ENCODE peak calls at places on chromosomes 12 and 14, in five cellular contexts. Y, C, K, Z and M are unnamed samples.

GRCh38 chr12:96979532-96979931 is 72.5 kb downstream of the NEDD1 start:
- DNase-seq in Y (no peak), C (no peak), K (no peak), Z (no peak), M (no peak)

GRCh38 chr12:5921027-5921909 is 23.8 kb downstream of the ANO2 start:
- DNase-seq in C (no peak), Y (no peak), Z (no peak), K (no peak), M (no peak)

GRCh38 chr14:51554953-51555352 is 96.8 kb upstream of the FRMD6 start:
- DNase-seq in C (no peak), K (no peak), Z (no peak), Y (peak), M (peak)

GRCh38 chr12:94749890-94750289 is 99.5 kb upstream of the TMCC3 start:
- DNase-seq in K (no peak), Y (no peak), C (no peak), Z (no peak), M (no peak)

GRCh38 chr14:28102814-28103213 is 663.8 kb upstream of the FOXG1 start:
- DNase-seq in Z (no peak), K (no peak), Y (no peak), C (no peak), M (no peak)

GRCh38 chr12:97560359-97560758 is 97.8 kb downstream of the RMST start:
- DNase-seq in C (no peak), Y (no peak), Z (no peak), K (no peak), M (no peak)

GRCh38 chr14:54633076-54633475 is 66.1 kb downstream of the SAMD4A start:
- DNase-seq in C (no peak), Z (no peak), Y (no peak), K (no peak), M (no peak)

GRCh38 chr12:76586764-76587395 is 27.3 kb upstream of the OSBPL8 start:
- DNase-seq in C (peak), Z (no peak), Y (peak), K (peak), M (peak)

GRCh38 chr12:7190268-7191055 is 976 bp downstream of the PEX5 start:
- DNase-seq in Y (peak), C (no peak), Z (peak), K (peak), M (no peak)

GRCh38 chr12:11652351-11653040 is 3.0 kb downstream of the ETV6 start:
- DNase-seq in C (no peak), Z (peak), K (peak), Y (peak), M (no peak)

GRCh38 chr14:101509730-101510371 is 51.4 kb upstream of the DIO3 start:
- DNase-seq in Y (no peak), Z (peak), C (no peak), K (no peak), M (no peak)

GRCh38 chr14:77099425-77100167 is 1.5 kb downstream of the CIPC start:
- DNase-seq in C (no peak), Z (no peak), K (peak), Y (peak), M (no peak)

GRCh38 chr12:108129017-108129812 is at the start of gene WSCD2:
- DNase-seq in K (no peak), Z (peak), C (no peak), Y (no peak), M (peak)
- TF ChIP-seq CTCF in K (no peak), Z (peak), C (no peak), Y (no peak), M (peak)

GRCh38 chr14:64717870-64718269 is 13.6 kb downstream of the PLEKHG3 start:
- DNase-seq in K (no peak), Z (no peak), C (no peak), Y (peak), M (no peak)
- H3K27ac ChIP-seq in K (peak), Z (peak), C (no peak), Y (no peak), M (no peak)

GRCh38 chr12:45234134-45234865 is 18.4 kb downstream of the ANO6 start:
- DNase-seq in Z (no peak), K (no peak), C (no peak), Y (peak), M (no peak)
- TF ChIP-seq CTCF in Z (no peak), K (no peak), C (no peak), Y (no peak), M (no peak)

GRCh38 chr12:118980407-118981014 is 830 bp upstream of the SRRM4 start:
- DNase-seq in C (no peak), K (no peak), Z (no peak), Y (no peak), M (no peak)

GRCh38 chr12:118983147-118983824 is 1.9 kb downstream of the SRRM4 start:
- DNase-seq in Z (no peak), Y (no peak), K (no peak), C (no peak), M (no peak)

GRCh38 chr12:118982308-118982707 is 967 bp downstream of the SRRM4 start:
- DNase-seq in Y (no peak), K (no peak), C (no peak), Z (no peak), M (no peak)

GRCh38 chr12:118979763-118980406 is 1.5 kb upstream of the SRRM4 start:
- DNase-seq in K (peak), C (no peak), Y (peak), Z (peak), M (peak)

GRCh38 chr12:118981285-118982201 is at the start of gene SRRM4:
- DNase-seq in K (no peak), Z (peak), C (no peak), Y (no peak), M (no peak)
- H3K27ac ChIP-seq in K (no peak), Z (no peak), C (no peak), Y (no peak), M (no peak)

DNA sequence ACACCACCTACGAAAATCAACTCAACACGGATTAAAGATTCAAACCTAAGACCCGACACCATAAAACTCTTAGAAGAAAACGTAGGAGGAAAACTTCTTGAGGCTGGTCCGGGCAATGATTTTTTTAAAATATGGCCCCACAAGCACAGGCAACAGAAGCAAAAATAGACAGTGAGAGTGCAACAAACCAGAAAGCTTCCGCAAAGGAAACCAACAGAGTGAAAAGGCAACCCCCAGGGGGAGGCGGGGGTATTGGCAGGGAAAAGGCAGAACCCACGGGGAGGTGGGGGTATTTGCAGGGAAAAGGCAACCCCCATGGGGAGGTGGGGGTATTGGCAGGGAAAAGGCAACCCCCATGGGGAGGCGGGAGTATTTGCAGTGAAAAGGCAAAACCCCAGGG is 20.5 kb upstream of the FBRSL1 start:
- DNase-seq in K (no peak), C (no peak), Z (no peak), Y (no peak), M (no peak)
- TF ChIP-seq CTCF in K (no peak), C (no peak), Z (no peak), Y (no peak), M (no peak)

GRCh38 chr14:19799880-19800279 is 3.7 kb upstream of the OR4N2 start:
- DNase-seq in Y (no peak), Z (no peak), K (no peak), C (no peak), M (no peak)
- H3K27ac ChIP-seq in Y (no peak), Z (no peak), K (no peak), C (no peak), M (no peak)

DNA sequence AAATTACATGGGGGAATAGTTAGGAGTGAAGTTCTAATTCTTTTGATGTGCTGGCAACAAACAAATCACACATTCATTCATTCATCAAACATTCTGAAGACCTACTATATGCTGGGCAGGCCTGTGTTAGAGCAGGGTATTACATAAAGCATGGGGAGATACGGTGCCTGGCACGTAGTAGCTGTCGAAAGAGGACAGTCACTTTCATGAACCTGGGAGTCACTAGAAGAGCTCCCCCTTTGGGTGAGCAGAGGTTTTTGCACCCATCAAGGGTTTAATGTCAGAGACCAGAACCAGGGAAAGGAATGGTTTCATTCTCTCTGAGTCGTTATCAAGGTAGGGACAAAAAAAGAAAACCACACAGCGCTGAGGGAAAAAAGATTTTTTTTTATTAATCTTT is 10.0 kb downstream of the LHX5 start:
- DNase-seq in Z (no peak), C (no peak), K (no peak), Y (no peak), M (no peak)
- TF ChIP-seq CTCF in Z (no peak), C (no peak), K (no peak), Y (peak), M (peak)

GRCh38 chr14:70655110-70655826 is 13.6 kb downstream of the TTC9 start:
- DNase-seq in K (no peak), C (peak), Y (no peak), Z (no peak), M (peak)
- H3K27ac ChIP-seq in K (peak), C (peak), Y (no peak), Z (peak), M (no peak)